ENCODE peak calls at places on chromosome 19, in five cellular contexts. One of them, this sample, is unnamed.

GRCh38 chr19:15249912-15250634 is 17.8 kb upstream of the EPHX3 start:
- DNase-seq in Peyer's patch: no peak
- DNase-seq in MM.1S: no peak
- DNase-seq in mucosa of descending colon: no peak
- DNase-seq in thoracic aorta: peak; percentile 48
- DNase-seq in this sample: no peak

GRCh38 chr19:56538761-56539263 is at the start of gene ZFP28:
- DNase-seq in mucosa of descending colon: peak; percentile 86
- DNase-seq in Peyer's patch: peak; percentile 78
- DNase-seq in thoracic aorta: peak; percentile 31
- DNase-seq in MM.1S: no peak
- DNase-seq in this sample: peak; percentile 66

GRCh38 chr19:14835011-14835410 is at the start of the genes OR7A5 and OR7C1:
- DNase-seq in Peyer's patch: no peak
- DNase-seq in mucosa of descending colon: no peak
- DNase-seq in thoracic aorta: no peak
- DNase-seq in MM.1S: no peak
- DNase-seq in this sample: no peak

GRCh38 chr19:1232652-1233360 is 5.0 kb downstream of the CBARP start:
- DNase-seq in thoracic aorta: no peak
- DNase-seq in MM.1S: no peak
- DNase-seq in Peyer's patch: no peak
- DNase-seq in mucosa of descending colon: no peak
- DNase-seq in this sample: no peak

GRCh38 chr19:29287061-29287460 is 74.1 kb upstream of the UQCRFS1 start:
- DNase-seq in MM.1S: no peak
- DNase-seq in Peyer's patch: no peak
- DNase-seq in thoracic aorta: no peak
- DNase-seq in mucosa of descending colon: no peak
- DNase-seq in this sample: no peak

GRCh38 chr19:55225415-55225958 is 3.1 kb downstream of the TMEM86B start:
- DNase-seq in MM.1S: no peak
- DNase-seq in mucosa of descending colon: no peak
- DNase-seq in thoracic aorta: no peak
- DNase-seq in Peyer's patch: no peak
- DNase-seq in this sample: no peak

GRCh38 chr19:49157445-49158224 is at the start of gene TRPM4:
- DNase-seq in thoracic aorta: peak; percentile 63
- DNase-seq in Peyer's patch: peak; percentile 96
- DNase-seq in MM.1S: no peak
- DNase-seq in mucosa of descending colon: peak; percentile 98
- DNase-seq in this sample: peak; percentile 88

GRCh38 chr19:1767464-1767933 is 14.2 kb downstream of the ONECUT3 start:
- DNase-seq in Peyer's patch: peak; percentile 62
- DNase-seq in MM.1S: peak; percentile 26
- DNase-seq in thoracic aorta: no peak
- DNase-seq in mucosa of descending colon: peak; percentile 61
- DNase-seq in this sample: no peak

GRCh38 chr19:44066305-44066704 is 5.7 kb upstream of the ZNF284 start:
- DNase-seq in MM.1S: no peak
- DNase-seq in Peyer's patch: no peak
- DNase-seq in mucosa of descending colon: no peak
- DNase-seq in thoracic aorta: no peak
- DNase-seq in this sample: no peak

GRCh38 chr19:55145241-55145640 is 3.8 kb downstream of the TNNT1 start:
- DNase-seq in MM.1S: no peak
- DNase-seq in thoracic aorta: no peak
- DNase-seq in mucosa of descending colon: no peak
- DNase-seq in Peyer's patch: no peak
- DNase-seq in this sample: no peak

GRCh38 chr19:1534972-1535371 is 11.1 kb downstream of the PLK5 start:
- DNase-seq in MM.1S: no peak
- DNase-seq in thoracic aorta: no peak
- DNase-seq in Peyer's patch: no peak
- DNase-seq in mucosa of descending colon: no peak
- DNase-seq in this sample: no peak

GRCh38 chr19:3809881-3810707 is 23.9 kb upstream of the MATK start:
- DNase-seq in MM.1S: no peak
- DNase-seq in Peyer's patch: no peak
- DNase-seq in mucosa of descending colon: no peak
- DNase-seq in thoracic aorta: no peak
- DNase-seq in this sample: no peak

GRCh38 chr19:12647047-12647446 is 19.5 kb downstream of the MAN2B1 start:
- DNase-seq in thoracic aorta: no peak
- DNase-seq in mucosa of descending colon: no peak
- DNase-seq in MM.1S: no peak
- DNase-seq in Peyer's patch: no peak
- DNase-seq in this sample: no peak

GRCh38 chr19:16773259-16773658 is 53.6 kb downstream of the NWD1 start:
- DNase-seq in thoracic aorta: no peak
- DNase-seq in Peyer's patch: no peak
- DNase-seq in MM.1S: no peak
- DNase-seq in mucosa of descending colon: no peak
- DNase-seq in this sample: no peak

GRCh38 chr19:54952591-54953344 is 5.4 kb upstream of the NLRP7 start:
- DNase-seq in Peyer's patch: no peak
- DNase-seq in mucosa of descending colon: no peak
- DNase-seq in thoracic aorta: no peak
- DNase-seq in MM.1S: no peak
- DNase-seq in this sample: no peak

GRCh38 chr19:11448410-11448809 is 13.0 kb downstream of the PRKCSH start:
- DNase-seq in Peyer's patch: no peak
- DNase-seq in thoracic aorta: no peak
- DNase-seq in MM.1S: no peak
- DNase-seq in mucosa of descending colon: no peak
- DNase-seq in this sample: no peak

GRCh38 chr19:4597975-4598671 is 38.6 kb upstream of the SEMA6B start:
- DNase-seq in thoracic aorta: no peak
- DNase-seq in MM.1S: peak; percentile 39
- DNase-seq in Peyer's patch: peak; percentile 59
- DNase-seq in mucosa of descending colon: peak; percentile 54
- DNase-seq in this sample: no peak

GRCh38 chr19:15453091-15453498 is 3.3 kb upstream of the WIZ start:
- DNase-seq in thoracic aorta: no peak
- DNase-seq in mucosa of descending colon: no peak
- DNase-seq in MM.1S: no peak
- DNase-seq in Peyer's patch: no peak
- DNase-seq in this sample: no peak

GRCh38 chr19:11073568-11073967 is 15.7 kb upstream of the LDLR start:
- DNase-seq in mucosa of descending colon: no peak
- DNase-seq in Peyer's patch: no peak
- DNase-seq in MM.1S: no peak
- DNase-seq in thoracic aorta: no peak
- DNase-seq in this sample: no peak

GRCh38 chr19:35048911-35049411 is 7.4 kb downstream of the HPN start:
- DNase-seq in Peyer's patch: no peak
- DNase-seq in thoracic aorta: no peak
- DNase-seq in MM.1S: no peak
- DNase-seq in mucosa of descending colon: no peak
- DNase-seq in this sample: no peak

GRCh38 chr19:42286349-42287016 is 15.4 kb upstream of the PRR19 start:
- DNase-seq in thoracic aorta: no peak
- DNase-seq in mucosa of descending colon: peak; percentile 56
- DNase-seq in MM.1S: no peak
- DNase-seq in Peyer's patch: no peak
- DNase-seq in this sample: no peak

GRCh38 chr19:7074705-7075282 is 5.3 kb downstream of the ZNF557 start:
- DNase-seq in Peyer's patch: no peak
- DNase-seq in mucosa of descending colon: no peak
- DNase-seq in MM.1S: no peak
- DNase-seq in thoracic aorta: no peak
- DNase-seq in this sample: no peak

DNA sequence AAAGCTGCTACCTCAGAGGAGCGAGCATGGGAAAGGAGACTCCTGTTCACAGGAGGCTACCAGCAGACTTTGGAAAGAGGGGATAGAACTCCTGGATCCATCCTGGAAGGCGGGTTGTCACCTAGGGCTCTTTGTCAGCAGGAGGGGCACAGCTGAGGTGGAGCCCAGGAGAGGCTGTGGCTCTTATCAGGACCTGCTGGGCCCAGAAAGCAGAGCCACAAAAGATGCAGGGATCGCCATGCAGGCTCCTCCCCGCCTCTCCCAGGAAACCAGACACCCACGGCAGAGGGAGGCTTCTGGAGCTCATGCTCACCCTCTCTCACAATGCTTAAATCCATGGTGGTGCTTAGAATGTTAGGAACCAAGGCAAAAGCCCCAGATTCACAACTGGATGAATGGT is 994.2 kb downstream of the UQCRFS1 start:
- DNase-seq in Peyer's patch: no peak
- DNase-seq in mucosa of descending colon: no peak
- DNase-seq in thoracic aorta: no peak
- DNase-seq in MM.1S: no peak
- DNase-seq in this sample: no peak
- H3K4me1 ChIP-seq in Peyer's patch: no peaks in the 10 kb centered on the region
- H3K4me1 ChIP-seq in mucosa of descending colon: no peaks in the 10 kb centered on the region
- H3K4me1 ChIP-seq in thoracic aorta: no peaks in the 10 kb centered on the region
- H3K4me1 ChIP-seq in MM.1S: no peaks in the 10 kb centered on the region
- H3K4me1 ChIP-seq in this sample: no peaks in the 10 kb centered on the region

DNA sequence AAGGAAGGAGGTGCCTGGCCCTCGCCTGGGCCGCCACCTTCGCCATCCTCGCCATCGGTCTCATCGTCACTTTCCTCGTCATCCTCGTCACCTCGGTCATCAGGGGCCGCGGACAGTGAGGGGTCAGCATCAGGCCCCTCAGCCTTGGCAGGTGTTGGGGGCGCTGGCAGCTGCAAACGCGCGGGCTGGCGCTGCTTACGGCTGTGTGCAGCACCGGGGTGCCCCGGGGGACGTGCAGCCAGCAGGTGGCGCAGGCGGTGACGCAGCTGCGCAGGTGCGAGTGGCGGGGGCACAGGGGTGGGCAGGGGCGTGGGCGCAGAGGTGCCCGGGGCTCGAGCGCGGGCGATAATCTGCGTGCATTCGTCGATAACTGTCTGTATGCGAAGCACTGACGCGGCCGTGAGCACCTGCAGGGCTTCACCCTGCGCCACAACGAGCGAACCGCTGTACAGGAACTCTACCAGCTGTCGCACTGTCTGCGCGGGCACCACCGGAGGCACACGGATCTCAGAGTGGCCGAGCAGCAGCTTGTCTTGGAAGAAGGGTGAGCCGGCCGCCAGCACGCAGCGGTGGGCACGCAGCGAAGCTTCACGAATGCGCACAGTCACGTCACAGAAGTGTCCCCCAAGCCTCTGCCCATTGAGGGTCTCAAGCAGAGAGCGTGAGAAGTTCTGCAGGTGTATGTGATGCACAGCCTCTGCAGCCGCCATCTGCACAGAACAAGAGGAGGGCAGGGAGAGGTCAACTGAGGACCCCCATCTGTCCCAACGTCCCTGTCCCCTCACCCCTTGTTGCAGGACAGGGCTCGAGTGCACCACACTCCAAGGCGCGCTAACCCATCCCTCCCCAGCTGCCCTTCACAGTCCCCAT is 2.4 kb downstream of the ZBTB45 start:
- DNase-seq in Peyer's patch: no peak
- DNase-seq in thoracic aorta: no peak
- DNase-seq in mucosa of descending colon: peak; percentile 39
- DNase-seq in MM.1S: no peak
- DNase-seq in this sample: no peak
- H3K4me1 ChIP-seq in Peyer's patch: peaks cover 11% of the 10 kb centered on the region
- H3K4me1 ChIP-seq in thoracic aorta: peaks cover 13% of the 10 kb centered on the region
- H3K4me1 ChIP-seq in mucosa of descending colon: peaks cover 38% of the 10 kb centered on the region
- H3K4me1 ChIP-seq in MM.1S: peaks cover 5% of the 10 kb centered on the region
- H3K4me1 ChIP-seq in this sample: peaks cover 3% of the 10 kb centered on the region

GRCh38 chr19:47421244-47421786 is 2.0 kb upstream of the MEIS3 start:
- DNase-seq in MM.1S: no peak
- DNase-seq in Peyer's patch: no peak
- DNase-seq in thoracic aorta: no peak
- DNase-seq in mucosa of descending colon: no peak
- DNase-seq in this sample: no peak

GRCh38 chr19:47422417-47423163 is 3.3 kb upstream of the MEIS3 start:
- DNase-seq in thoracic aorta: no peak
- DNase-seq in mucosa of descending colon: no peak
- DNase-seq in MM.1S: no peak
- DNase-seq in Peyer's patch: no peak
- DNase-seq in this sample: no peak

GRCh38 chr19:47421844-47422395 is 2.6 kb upstream of the MEIS3 start:
- DNase-seq in MM.1S: no peak
- DNase-seq in Peyer's patch: no peak
- DNase-seq in thoracic aorta: no peak
- DNase-seq in mucosa of descending colon: no peak
- DNase-seq in this sample: no peak

GRCh38 chr19:47419789-47420188 is 462 bp upstream of the MEIS3 start:
- DNase-seq in Peyer's patch: no peak
- DNase-seq in MM.1S: no peak
- DNase-seq in thoracic aorta: no peak
- DNase-seq in mucosa of descending colon: no peak
- DNase-seq in this sample: no peak

GRCh38 chr19:47423203-47423882 is 4.0 kb upstream of the MEIS3 start:
- DNase-seq in thoracic aorta: no peak
- DNase-seq in Peyer's patch: no peak
- DNase-seq in MM.1S: no peak
- DNase-seq in mucosa of descending colon: no peak
- DNase-seq in this sample: no peak
- H3K4me1 ChIP-seq in thoracic aorta: no peaks in the 10 kb centered on the region
- H3K4me1 ChIP-seq in Peyer's patch: peaks cover 3% of the 10 kb centered on the region
- H3K4me1 ChIP-seq in MM.1S: peaks cover under 1% of the 10 kb centered on the region
- H3K4me1 ChIP-seq in mucosa of descending colon: peaks cover 5% of the 10 kb centered on the region
- H3K4me1 ChIP-seq in this sample: no peaks in the 10 kb centered on the region

GRCh38 chr19:38845374-38846024 is 4.3 kb downstream of the HNRNPL start:
- DNase-seq in Peyer's patch: no peak
- DNase-seq in thoracic aorta: no peak
- DNase-seq in MM.1S: no peak
- DNase-seq in mucosa of descending colon: peak; percentile 14
- DNase-seq in this sample: no peak

GRCh38 chr19:38846097-38846496 is 3.7 kb downstream of the HNRNPL start:
- DNase-seq in mucosa of descending colon: no peak
- DNase-seq in MM.1S: no peak
- DNase-seq in thoracic aorta: no peak
- DNase-seq in Peyer's patch: no peak
- DNase-seq in this sample: no peak

GRCh38 chr19:38842439-38843174 is 7.2 kb downstream of the HNRNPL start:
- DNase-seq in MM.1S: no peak
- DNase-seq in mucosa of descending colon: peak; percentile 39
- DNase-seq in thoracic aorta: no peak
- DNase-seq in Peyer's patch: no peak
- DNase-seq in this sample: no peak

GRCh38 chr19:38843175-38843758 is 6.5 kb downstream of the HNRNPL start:
- DNase-seq in thoracic aorta: no peak
- DNase-seq in MM.1S: no peak
- DNase-seq in Peyer's patch: no peak
- DNase-seq in mucosa of descending colon: peak; percentile 14
- DNase-seq in this sample: no peak

DNA sequence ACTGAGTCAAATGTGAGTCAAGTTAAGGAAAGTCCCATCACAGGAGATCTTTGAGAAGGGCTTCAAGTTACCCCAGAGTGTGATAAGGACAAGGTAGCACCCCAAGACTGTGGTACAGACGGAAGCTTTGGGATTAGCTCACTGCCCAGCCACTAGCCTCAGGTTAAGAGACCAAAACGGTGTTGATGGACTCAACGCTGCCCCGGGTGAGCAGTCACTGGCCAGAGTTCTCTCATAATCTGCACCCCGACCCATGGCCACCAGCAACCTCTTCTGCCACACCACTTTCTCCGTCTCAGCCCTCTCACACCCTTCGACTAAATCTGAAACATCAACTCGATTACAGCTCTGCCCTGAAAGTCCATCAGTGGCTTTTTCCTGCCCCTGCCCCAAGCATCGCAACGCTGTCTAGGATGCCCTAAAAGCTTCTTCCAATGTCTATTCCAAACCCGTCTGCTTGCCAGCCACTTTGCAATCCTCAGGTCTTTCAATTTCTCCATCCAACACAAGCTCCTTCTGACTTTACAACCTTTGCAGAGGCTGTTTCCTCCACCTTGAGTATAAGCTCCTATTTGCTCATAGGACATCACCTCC is 5.6 kb downstream of the HNRNPL start:
- DNase-seq in mucosa of descending colon: peak; percentile 9
- DNase-seq in thoracic aorta: no peak
- DNase-seq in Peyer's patch: no peak
- DNase-seq in MM.1S: no peak
- DNase-seq in this sample: no peak
- H3K4me1 ChIP-seq in mucosa of descending colon: peaks cover 20% of the 10 kb centered on the region
- H3K4me1 ChIP-seq in thoracic aorta: peaks cover 24% of the 10 kb centered on the region
- H3K4me1 ChIP-seq in Peyer's patch: peaks cover 29% of the 10 kb centered on the region
- H3K4me1 ChIP-seq in MM.1S: peaks cover 5% of the 10 kb centered on the region
- H3K4me1 ChIP-seq in this sample: peaks cover 26% of the 10 kb centered on the region